ENCODE peak calls at places on chromosomes 11 and 22, in ten cellular contexts. C is left colon, T is posterior cingulate gyrus, M is dorsolateral prefrontal cortex, U is posterior vena cava, O is brain microvascular endothelial cell, Y is fibroblast of lung, H is aorta, R is ACHN, J is lung microvascular endothelial cell. X is an unnamed sample.

GRCh38 chr11:55571828-55572227 is at the start of gene OR4C16:
- DNase-seq in R (no peak), O (no peak), M (no peak), T (no peak), U (no peak), Y (no peak), J (no peak), H (no peak), C (no peak), X (no peak)

GRCh38 chr11:112770487-112770886 is 190.7 kb upstream of the NCAM1 start:
- DNase-seq in H (no peak), U (no peak), Y (no peak), O (no peak), J (no peak), T (peak), C (no peak), R (no peak), M (peak), X (no peak)

GRCh38 chr22:42431401-42432019 is 693 bp downstream of the NFAM1 start:
- DNase-seq in U (no peak), Y (no peak), J (no peak), T (peak), C (no peak), O (no peak), R (no peak), H (no peak), M (no peak), X (no peak)

GRCh38 chr22:25655536-25655935 is 86.5 kb upstream of the MYO18B start:
- DNase-seq in R (no peak), O (no peak), T (no peak), J (no peak), C (no peak), H (no peak), M (no peak), U (no peak), Y (no peak), X (no peak)

GRCh38 chr11:106249857-106250256 is 172.4 kb downstream of the AASDHPPT start:
- DNase-seq in J (no peak), U (no peak), M (no peak), O (peak), Y (no peak), T (no peak), R (no peak), C (no peak), H (no peak), X (no peak)

GRCh38 chr11:7418061-7418460 is 67.2 kb upstream of the OLFML1 start:
- DNase-seq in R (no peak), T (no peak), M (no peak), O (peak), C (no peak), J (no peak), Y (no peak), U (no peak), H (no peak), X (no peak)

GRCh38 chr11:34565417-34566208 is 52.0 kb upstream of the ELF5 start:
- DNase-seq in T (no peak), J (no peak), C (no peak), U (no peak), O (no peak), H (no peak), M (no peak), R (peak), Y (no peak), X (no peak)

GRCh38 chr11:10486161-10486840 is 31.2 kb downstream of the AMPD3 start:
- DNase-seq in M (no peak), O (no peak), Y (no peak), J (no peak), R (no peak), H (no peak), U (no peak), C (no peak), T (no peak), X (no peak)

GRCh38 chr11:31856248-31856647 is 45.1 kb upstream of the PAX6 start:
- DNase-seq in H (no peak), J (no peak), M (no peak), O (no peak), C (no peak), R (no peak), U (no peak), Y (no peak), T (no peak), X (no peak)

GRCh38 chr11:72037554-72038311 is 39.0 kb downstream of the IL18BP start:
- DNase-seq in U (no peak), R (no peak), M (no peak), C (no peak), O (no peak), J (no peak), H (no peak), T (no peak), Y (peak), X (no peak)

GRCh38 chr22:20117656-20118571 is 888 bp upstream of the TRMT2A start:
- DNase-seq in H (peak), U (no peak), Y (peak), C (peak), J (peak), T (no peak), R (peak), O (peak), M (no peak), X (no peak)

GRCh38 chr11:925496-926301 is at the start of gene AP2A2:
- DNase-seq in T (peak), H (peak), J (peak), M (peak), U (peak), O (peak), R (peak), Y (peak), C (peak), X (peak)

GRCh38 chr11:118213774-118214173 is 11.0 kb downstream of the JAML start:
- DNase-seq in O (no peak), C (peak), J (no peak), M (no peak), T (no peak), H (no peak), R (no peak), Y (no peak), U (no peak), X (no peak)